ENCODE peak calls at places on chromosome 16, in nine cellular contexts. One of them, this sample, is unnamed.

GRCh38 chr16:35252356-35252936 is 1793.0 kb downstream of the TP53TG3F start:
- DNase-seq in endothelial cell: no peak
- DNase-seq in activated B cell treated with CpG ODN at 0.5 μM for 24 hours: no peak
- DNase-seq in fibroblast of pulmonary artery: peak
- DNase-seq in psoas muscle: no peak
- DNase-seq in tibial artery: no peak
- DNase-seq in B cell: no peak
- DNase-seq in RWPE1: no peak
- DNase-seq in mesothelial cell of epicardium: no peak
- DNase-seq in this sample: no peak

GRCh38 chr16:54957403-54957802 is 26.7 kb downstream of the IRX5 start:
- DNase-seq in psoas muscle: no peak
- DNase-seq in RWPE1: peak
- DNase-seq in mesothelial cell of epicardium: no peak
- DNase-seq in endothelial cell: peak
- DNase-seq in tibial artery: no peak
- DNase-seq in B cell: no peak
- DNase-seq in fibroblast of pulmonary artery: no peak
- DNase-seq in activated B cell treated with CpG ODN at 0.5 μM for 24 hours: no peak
- DNase-seq in this sample: no peak

GRCh38 chr16:48956620-48957019 is 325.0 kb downstream of the CBLN1 start:
- DNase-seq in fibroblast of pulmonary artery: no peak
- DNase-seq in endothelial cell: no peak
- DNase-seq in RWPE1: no peak
- DNase-seq in B cell: no peak
- DNase-seq in activated B cell treated with CpG ODN at 0.5 μM for 24 hours: no peak
- DNase-seq in psoas muscle: no peak
- DNase-seq in tibial artery: no peak
- DNase-seq in mesothelial cell of epicardium: no peak
- DNase-seq in this sample: no peak

GRCh38 chr16:2425825-2426430 is 3.3 kb upstream of the CCNF start:
- DNase-seq in fibroblast of pulmonary artery: no peak
- DNase-seq in RWPE1: no peak
- DNase-seq in psoas muscle: no peak
- DNase-seq in activated B cell treated with CpG ODN at 0.5 μM for 24 hours: no peak
- DNase-seq in endothelial cell: no peak
- DNase-seq in B cell: no peak
- DNase-seq in mesothelial cell of epicardium: no peak
- DNase-seq in tibial artery: no peak
- DNase-seq in this sample: no peak

GRCh38 chr16:84641643-84642358 is 6.5 kb upstream of the KLHL36 start:
- DNase-seq in mesothelial cell of epicardium: no peak
- DNase-seq in psoas muscle: no peak
- DNase-seq in activated B cell treated with CpG ODN at 0.5 μM for 24 hours: no peak
- DNase-seq in B cell: no peak
- DNase-seq in fibroblast of pulmonary artery: no peak
- DNase-seq in endothelial cell: no peak
- DNase-seq in RWPE1: no peak
- DNase-seq in tibial artery: no peak
- DNase-seq in this sample: no peak

GRCh38 chr16:82991435-82991834 is 364.7 kb downstream of the CDH13 start:
- DNase-seq in B cell: no peak
- DNase-seq in mesothelial cell of epicardium: no peak
- DNase-seq in activated B cell treated with CpG ODN at 0.5 μM for 24 hours: no peak
- DNase-seq in RWPE1: no peak
- DNase-seq in tibial artery: no peak
- DNase-seq in endothelial cell: no peak
- DNase-seq in psoas muscle: no peak
- DNase-seq in fibroblast of pulmonary artery: no peak
- DNase-seq in this sample: no peak

GRCh38 chr16:56343661-56344517 is 81.5 kb downstream of the AMFR start:
- DNase-seq in endothelial cell: no peak
- DNase-seq in mesothelial cell of epicardium: no peak
- DNase-seq in psoas muscle: no peak
- DNase-seq in tibial artery: no peak
- DNase-seq in RWPE1: peak
- DNase-seq in fibroblast of pulmonary artery: no peak
- DNase-seq in B cell: no peak
- DNase-seq in activated B cell treated with CpG ODN at 0.5 μM for 24 hours: no peak
- DNase-seq in this sample: no peak

GRCh38 chr16:457732-458400 is 32.4 kb downstream of the RAB11FIP3 start:
- DNase-seq in RWPE1: no peak
- DNase-seq in mesothelial cell of epicardium: no peak
- DNase-seq in fibroblast of pulmonary artery: peak
- DNase-seq in tibial artery: no peak
- DNase-seq in endothelial cell: peak
- DNase-seq in psoas muscle: no peak
- DNase-seq in B cell: no peak
- DNase-seq in activated B cell treated with CpG ODN at 0.5 μM for 24 hours: no peak
- DNase-seq in this sample: no peak

GRCh38 chr16:14963281-14964173 is 11.3 kb upstream of the PDXDC1 start:
- DNase-seq in psoas muscle: no peak
- DNase-seq in activated B cell treated with CpG ODN at 0.5 μM for 24 hours: no peak
- DNase-seq in endothelial cell: no peak
- DNase-seq in B cell: no peak
- DNase-seq in tibial artery: peak
- DNase-seq in mesothelial cell of epicardium: no peak
- DNase-seq in RWPE1: no peak
- DNase-seq in fibroblast of pulmonary artery: no peak
- DNase-seq in this sample: no peak

GRCh38 chr16:24358117-24358516 is 102.0 kb downstream of the CACNG3 start:
- DNase-seq in activated B cell treated with CpG ODN at 0.5 μM for 24 hours: no peak
- DNase-seq in RWPE1: no peak
- DNase-seq in psoas muscle: no peak
- DNase-seq in tibial artery: no peak
- DNase-seq in endothelial cell: no peak
- DNase-seq in B cell: no peak
- DNase-seq in fibroblast of pulmonary artery: no peak
- DNase-seq in mesothelial cell of epicardium: no peak
- DNase-seq in this sample: no peak

GRCh38 chr16:10514369-10515055 is 65.9 kb downstream of the EMP2 start:
- DNase-seq in fibroblast of pulmonary artery: peak
- DNase-seq in RWPE1: peak
- DNase-seq in psoas muscle: no peak
- DNase-seq in B cell: peak
- DNase-seq in tibial artery: no peak
- DNase-seq in activated B cell treated with CpG ODN at 0.5 μM for 24 hours: no peak
- DNase-seq in endothelial cell: peak
- DNase-seq in mesothelial cell of epicardium: peak
- DNase-seq in this sample: no peak

DNA sequence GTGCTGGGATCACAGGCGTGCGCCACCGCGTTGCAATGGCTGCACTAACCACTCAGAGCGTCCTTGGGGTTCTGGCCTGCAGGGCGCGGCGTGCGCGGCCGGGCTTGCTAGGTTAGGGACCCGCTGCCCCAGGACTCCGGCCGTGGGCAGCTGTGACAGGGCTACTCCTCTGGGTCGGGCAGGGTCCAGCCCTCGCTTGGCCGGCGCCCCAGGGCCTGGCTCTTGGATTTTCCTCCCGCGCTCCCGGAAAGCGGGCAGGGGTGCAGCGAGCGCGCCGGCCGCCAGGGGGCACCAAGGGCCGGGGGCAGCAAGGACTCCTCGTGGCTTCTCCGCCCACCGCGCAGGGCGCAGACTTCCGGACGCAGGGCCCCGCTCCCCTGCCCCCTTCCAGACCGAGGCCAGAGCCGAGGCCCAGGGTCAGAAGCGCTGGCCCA is 489 bp downstream of the TLE7 start:
- DNase-seq in RWPE1: no peak
- DNase-seq in tibial artery: no peak
- DNase-seq in activated B cell treated with CpG ODN at 0.5 μM for 24 hours: no peak
- DNase-seq in fibroblast of pulmonary artery: no peak
- DNase-seq in psoas muscle: no peak
- DNase-seq in mesothelial cell of epicardium: no peak
- DNase-seq in B cell: peak
- DNase-seq in endothelial cell: no peak
- DNase-seq in this sample: no peak
- TF ChIP-seq CTCF in RWPE1: no peak
- TF ChIP-seq CTCF in tibial artery: no peak
- TF ChIP-seq CTCF in activated B cell treated with CpG ODN at 0.5 μM for 24 hours: no peak
- TF ChIP-seq CTCF in fibroblast of pulmonary artery: no peak
- TF ChIP-seq CTCF in psoas muscle: no peak
- TF ChIP-seq CTCF in mesothelial cell of epicardium: peak
- TF ChIP-seq CTCF in B cell: peak
- TF ChIP-seq CTCF in endothelial cell: peak
- TF ChIP-seq CTCF in this sample: no peak

DNA sequence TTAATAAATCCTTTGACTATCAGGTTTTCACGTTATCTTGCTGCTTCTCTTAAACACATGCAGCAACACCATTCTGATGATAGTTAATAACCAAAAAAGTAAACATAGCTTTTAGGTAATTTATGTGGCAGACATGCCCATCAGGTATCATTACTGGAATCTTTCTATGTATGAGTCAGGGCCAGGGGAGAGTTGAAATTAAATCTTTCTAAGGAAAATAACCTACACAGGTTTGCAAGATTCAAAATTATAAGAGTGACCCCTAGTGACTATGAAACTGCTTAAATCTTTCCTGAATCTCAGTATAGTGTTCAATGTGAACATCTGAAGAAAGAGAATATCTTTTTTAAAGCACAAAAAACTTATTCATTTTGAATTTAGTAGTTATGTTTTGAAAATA is 666.6 kb downstream of the CDH11 start:
- DNase-seq in B cell: no peak
- DNase-seq in tibial artery: no peak
- DNase-seq in endothelial cell: no peak
- DNase-seq in mesothelial cell of epicardium: no peak
- DNase-seq in fibroblast of pulmonary artery: peak
- DNase-seq in activated B cell treated with CpG ODN at 0.5 μM for 24 hours: no peak
- DNase-seq in RWPE1: no peak
- DNase-seq in psoas muscle: no peak
- DNase-seq in this sample: no peak
- TF ChIP-seq CTCF in B cell: no peak
- TF ChIP-seq CTCF in tibial artery: peak
- TF ChIP-seq CTCF in endothelial cell: no peak
- TF ChIP-seq CTCF in mesothelial cell of epicardium: no peak
- TF ChIP-seq CTCF in fibroblast of pulmonary artery: peak
- TF ChIP-seq CTCF in activated B cell treated with CpG ODN at 0.5 μM for 24 hours: no peak
- TF ChIP-seq CTCF in RWPE1: no peak
- TF ChIP-seq CTCF in psoas muscle: peak
- TF ChIP-seq CTCF in this sample: no peak

GRCh38 chr16:47774661-47775060 is 313.5 kb downstream of the PHKB start:
- DNase-seq in fibroblast of pulmonary artery: peak
- DNase-seq in B cell: no peak
- DNase-seq in mesothelial cell of epicardium: no peak
- DNase-seq in RWPE1: no peak
- DNase-seq in endothelial cell: peak
- DNase-seq in tibial artery: no peak
- DNase-seq in activated B cell treated with CpG ODN at 0.5 μM for 24 hours: no peak
- DNase-seq in psoas muscle: no peak
- DNase-seq in this sample: no peak
- TF ChIP-seq CTCF in fibroblast of pulmonary artery: peak
- TF ChIP-seq CTCF in B cell: no peak
- TF ChIP-seq CTCF in mesothelial cell of epicardium: no peak
- TF ChIP-seq CTCF in RWPE1: no peak
- TF ChIP-seq CTCF in endothelial cell: no peak
- TF ChIP-seq CTCF in tibial artery: no peak
- TF ChIP-seq CTCF in activated B cell treated with CpG ODN at 0.5 μM for 24 hours: no peak
- TF ChIP-seq CTCF in psoas muscle: no peak
- TF ChIP-seq CTCF in this sample: peak

GRCh38 chr16:79336437-79337229 is 263.9 kb downstream of the MAF start:
- DNase-seq in B cell: no peak
- DNase-seq in activated B cell treated with CpG ODN at 0.5 μM for 24 hours: no peak
- DNase-seq in RWPE1: no peak
- DNase-seq in mesothelial cell of epicardium: no peak
- DNase-seq in psoas muscle: no peak
- DNase-seq in endothelial cell: no peak
- DNase-seq in tibial artery: no peak
- DNase-seq in fibroblast of pulmonary artery: no peak
- DNase-seq in this sample: no peak

GRCh38 chr16:79331064-79331463 is 269.5 kb downstream of the MAF start:
- DNase-seq in activated B cell treated with CpG ODN at 0.5 μM for 24 hours: no peak
- DNase-seq in endothelial cell: no peak
- DNase-seq in fibroblast of pulmonary artery: no peak
- DNase-seq in mesothelial cell of epicardium: no peak
- DNase-seq in tibial artery: no peak
- DNase-seq in B cell: no peak
- DNase-seq in RWPE1: no peak
- DNase-seq in psoas muscle: no peak
- DNase-seq in this sample: no peak

GRCh38 chr16:79329967-79330366 is 270.6 kb downstream of the MAF start:
- DNase-seq in tibial artery: no peak
- DNase-seq in mesothelial cell of epicardium: no peak
- DNase-seq in RWPE1: no peak
- DNase-seq in B cell: no peak
- DNase-seq in fibroblast of pulmonary artery: no peak
- DNase-seq in endothelial cell: no peak
- DNase-seq in activated B cell treated with CpG ODN at 0.5 μM for 24 hours: no peak
- DNase-seq in psoas muscle: no peak
- DNase-seq in this sample: no peak

GRCh38 chr16:79337906-79338305 is 262.6 kb downstream of the MAF start:
- DNase-seq in activated B cell treated with CpG ODN at 0.5 μM for 24 hours: no peak
- DNase-seq in fibroblast of pulmonary artery: no peak
- DNase-seq in psoas muscle: no peak
- DNase-seq in B cell: no peak
- DNase-seq in tibial artery: no peak
- DNase-seq in endothelial cell: no peak
- DNase-seq in RWPE1: no peak
- DNase-seq in mesothelial cell of epicardium: no peak
- DNase-seq in this sample: no peak

GRCh38 chr16:79334127-79334526 is 266.4 kb downstream of the MAF start:
- DNase-seq in psoas muscle: no peak
- DNase-seq in RWPE1: no peak
- DNase-seq in fibroblast of pulmonary artery: no peak
- DNase-seq in tibial artery: no peak
- DNase-seq in endothelial cell: peak
- DNase-seq in B cell: peak
- DNase-seq in mesothelial cell of epicardium: no peak
- DNase-seq in activated B cell treated with CpG ODN at 0.5 μM for 24 hours: no peak
- DNase-seq in this sample: no peak
- TF ChIP-seq CTCF in psoas muscle: peak
- TF ChIP-seq CTCF in RWPE1: no peak
- TF ChIP-seq CTCF in fibroblast of pulmonary artery: no peak
- TF ChIP-seq CTCF in tibial artery: no peak
- TF ChIP-seq CTCF in endothelial cell: peak
- TF ChIP-seq CTCF in B cell: no peak
- TF ChIP-seq CTCF in mesothelial cell of epicardium: peak
- TF ChIP-seq CTCF in activated B cell treated with CpG ODN at 0.5 μM for 24 hours: no peak
- TF ChIP-seq CTCF in this sample: peak

GRCh38 chr16:58107228-58107627 is 22.0 kb downstream of the CFAP20 start:
- DNase-seq in psoas muscle: no peak
- DNase-seq in RWPE1: no peak
- DNase-seq in endothelial cell: no peak
- DNase-seq in mesothelial cell of epicardium: no peak
- DNase-seq in B cell: no peak
- DNase-seq in tibial artery: no peak
- DNase-seq in activated B cell treated with CpG ODN at 0.5 μM for 24 hours: no peak
- DNase-seq in fibroblast of pulmonary artery: no peak
- DNase-seq in this sample: no peak
- TF ChIP-seq CTCF in psoas muscle: no peak
- TF ChIP-seq CTCF in RWPE1: no peak
- TF ChIP-seq CTCF in endothelial cell: no peak
- TF ChIP-seq CTCF in mesothelial cell of epicardium: no peak
- TF ChIP-seq CTCF in B cell: no peak
- TF ChIP-seq CTCF in tibial artery: no peak
- TF ChIP-seq CTCF in activated B cell treated with CpG ODN at 0.5 μM for 24 hours: no peak
- TF ChIP-seq CTCF in fibroblast of pulmonary artery: peak
- TF ChIP-seq CTCF in this sample: peak

DNA sequence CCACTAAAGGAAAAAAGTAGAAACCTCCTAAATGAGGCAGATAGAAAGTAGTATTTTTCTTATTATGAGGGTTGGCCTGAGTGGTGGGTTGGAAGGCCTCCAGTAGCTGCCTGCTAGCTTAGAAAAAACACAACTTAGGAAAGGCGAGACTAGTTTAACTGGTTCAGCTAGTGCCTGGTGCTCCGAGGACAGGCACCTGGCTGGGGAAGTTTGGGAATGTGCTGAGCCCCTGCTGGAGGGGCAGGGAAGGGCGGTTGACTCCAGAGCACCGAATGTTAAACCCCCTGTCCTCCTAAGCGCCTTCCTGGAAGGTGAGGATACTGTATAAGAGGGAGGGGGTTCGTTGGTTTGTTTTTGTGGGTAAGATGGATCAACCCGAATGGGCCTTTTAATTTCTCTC is 19.9 kb downstream of the LDHD start:
- DNase-seq in psoas muscle: no peak
- DNase-seq in B cell: no peak
- DNase-seq in RWPE1: peak
- DNase-seq in endothelial cell: no peak
- DNase-seq in tibial artery: no peak
- DNase-seq in mesothelial cell of epicardium: peak
- DNase-seq in fibroblast of pulmonary artery: no peak
- DNase-seq in activated B cell treated with CpG ODN at 0.5 μM for 24 hours: no peak
- DNase-seq in this sample: no peak
- TF ChIP-seq CTCF in psoas muscle: peak
- TF ChIP-seq CTCF in B cell: no peak
- TF ChIP-seq CTCF in RWPE1: no peak
- TF ChIP-seq CTCF in endothelial cell: peak
- TF ChIP-seq CTCF in tibial artery: peak
- TF ChIP-seq CTCF in mesothelial cell of epicardium: peak
- TF ChIP-seq CTCF in fibroblast of pulmonary artery: peak
- TF ChIP-seq CTCF in activated B cell treated with CpG ODN at 0.5 μM for 24 hours: no peak
- TF ChIP-seq CTCF in this sample: peak

This sample was measured in progenitor cell of endocrine pancreas.